ENCODE peak calls at places on chromosomes 12 and 14, in five cellular contexts. N is left ventricle myocardium inferior, C is GM10248, T is lower leg skin, U is cardiac fibroblast. K is an unnamed sample.
A peak's percentile ranks its signal among the peaks of the same experiment; 100 is the strongest.

GRCh38 chr12:64780531-64781373 is 21.5 kb upstream of the GNS start:
- DNase-seq in U (no peak), T (no peak), N (peak; percentile 45), C (peak; percentile 47), K (peak; percentile 26)

GRCh38 chr12:52612431-52613290 is 5.7 kb downstream of the KRT73 start:
- DNase-seq in U (no peak), T (no peak), C (no peak), N (no peak), K (no peak)

GRCh38 chr12:65817866-65818265 is 6.4 kb upstream of the HMGA2 start:
- DNase-seq in C (no peak), U (no peak), N (no peak), T (no peak), K (no peak)

GRCh38 chr12:19894803-19895202 is 455.5 kb downstream of the AEBP2 start:
- DNase-seq in U (no peak), C (peak; percentile 48), N (no peak), T (no peak), K (no peak)

GRCh38 chr12:107504503-107504885 is 181.1 kb upstream of the PWP1 start:
- DNase-seq in N (no peak), C (no peak), U (no peak), T (no peak), K (no peak)

GRCh38 chr12:105076913-105077312 is 7.3 kb downstream of the ALDH1L2 start:
- DNase-seq in U (no peak), T (no peak), N (no peak), C (no peak), K (no peak)

GRCh38 chr14:105885561-105886320 is 359.4 kb downstream of the TMEM121 start:
- DNase-seq in N (peak; percentile 2), U (no peak), C (peak; percentile 2), T (no peak), K (peak; percentile 12)

GRCh38 chr12:129607293-129607692 is 296.5 kb downstream of the TMEM132D start:
- DNase-seq in N (no peak), C (no peak), T (no peak), U (peak; percentile 7), K (no peak)

GRCh38 chr14:34179723-34180122 is 228.8 kb upstream of the EGLN3 start:
- DNase-seq in U (no peak), T (no peak), C (no peak), N (no peak), K (no peak)

GRCh38 chr12:52971701-52972329 is 22.9 kb downstream of the KRT18 start:
- DNase-seq in C (no peak), T (no peak), U (peak; percentile 61), N (no peak), K (no peak)

GRCh38 chr12:93100610-93101009 is 171.5 kb upstream of the EEA1 start:
- DNase-seq in C (no peak), U (no peak), N (no peak), T (no peak), K (no peak)

GRCh38 chr12:46547421-46548340 is 175.1 kb upstream of the SLC38A2 start:
- DNase-seq in N (no peak), U (peak; percentile 41), C (no peak), T (no peak), K (no peak)

GRCh38 chr12:50129297-50129696 is 17.3 kb downstream of the COX14 start:
- DNase-seq in T (no peak), C (no peak), N (no peak), U (no peak), K (no peak)

GRCh38 chr14:90830931-90831701 is 14.9 kb upstream of the TTC7B start:
- DNase-seq in U (no peak), C (no peak), T (no peak), N (no peak), K (no peak)

GRCh38 chr12:120164293-120164692 is 30.2 kb downstream of the GCN1 start:
- DNase-seq in U (no peak), N (no peak), C (no peak), T (no peak), K (no peak)

GRCh38 chr12:106994579-106995220 is 7.8 kb upstream of the MTERF2 start:
- DNase-seq in T (no peak), C (no peak), U (peak; percentile 69), N (no peak), K (no peak)

GRCh38 chr12:18415227-18415626 is 153.9 kb downstream of the PIK3C2G start:
- DNase-seq in T (no peak), N (no peak), C (no peak), U (no peak), K (no peak)

GRCh38 chr12:24947541-24948451 is 1.1 kb downstream of the BCAT1 start:
- DNase-seq in N (no peak), U (no peak), C (peak; percentile 45), T (no peak), K (no peak)

GRCh38 chr12:30095511-30095910 is 311.8 kb upstream of the TMTC1 start:
- DNase-seq in C (no peak), T (no peak), U (no peak), N (no peak), K (no peak)

GRCh38 chr14:21408152-21408551 is 24.3 kb upstream of the SUPT16H start:
- DNase-seq in C (no peak), U (peak; percentile 69), N (no peak), T (no peak), K (no peak)

GRCh38 chr12:1928439-1929121 is 10.1 kb upstream of the CACNA2D4 start:
- DNase-seq in C (no peak), T (no peak), N (no peak), U (no peak), K (no peak)

GRCh38 chr12:91990525-91990924 is 155.1 kb downstream of the BTG1 start:
- DNase-seq in U (peak; percentile 39), N (no peak), C (no peak), T (no peak), K (no peak)

GRCh38 chr12:91989143-91989542 is 156.5 kb downstream of the BTG1 start:
- DNase-seq in C (no peak), T (no peak), N (no peak), U (no peak), K (no peak)

GRCh38 chr12:91994208-91994797 is 151.3 kb downstream of the BTG1 start:
- DNase-seq in C (no peak), N (no peak), U (no peak), T (no peak), K (no peak)

GRCh38 chr12:91993287-91994028 is 152.2 kb downstream of the BTG1 start:
- DNase-seq in U (no peak), C (no peak), T (no peak), N (no peak), K (no peak)

DNA sequence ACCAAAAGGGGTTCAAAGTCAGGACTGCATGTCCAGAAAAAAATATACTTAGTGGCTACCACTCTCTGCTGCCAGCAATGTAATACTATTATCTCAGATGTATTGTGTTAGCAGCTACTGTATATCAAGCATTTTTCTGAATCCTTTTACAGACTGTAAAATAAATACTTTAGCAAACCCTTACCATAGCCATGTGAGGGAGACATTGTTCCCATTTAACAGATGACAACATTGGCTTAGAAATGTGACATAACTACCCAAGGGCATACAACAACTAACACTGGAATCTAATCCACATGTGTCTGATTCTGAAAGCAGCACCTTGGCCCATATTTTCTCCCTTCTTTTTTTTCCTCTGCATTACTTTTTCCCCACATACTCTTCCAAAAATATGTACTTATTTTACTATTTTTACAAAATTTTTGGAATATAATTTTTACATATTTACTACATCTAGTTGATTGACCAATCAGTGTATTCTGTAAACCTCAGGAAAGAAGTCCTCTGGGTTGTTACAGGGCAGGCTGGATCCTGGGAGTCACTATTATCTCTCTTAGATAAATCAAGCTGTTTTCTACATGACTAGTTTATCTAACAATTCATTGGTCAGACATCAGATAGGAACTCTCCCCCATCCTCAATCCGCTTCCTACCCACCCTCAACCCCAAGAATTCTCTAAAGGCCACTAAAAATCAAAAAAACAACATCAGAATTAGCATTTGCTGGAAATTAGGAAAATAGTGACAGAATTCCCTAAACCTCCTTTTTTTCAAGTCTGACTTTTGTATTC is 154.1 kb downstream of the BTG1 start:
- DNase-seq in T (no peak), C (peak; percentile 26), N (no peak), U (no peak), K (no peak)
- TF ChIP-seq CTCF in T (no peak), C (peak; percentile 27), N (no peak), U (no peak), K (no peak)

GRCh38 chr12:133130038-133130807 is at the start of the genes ZNF10 and ZNF891:
- DNase-seq in T (peak; percentile 94), C (peak; percentile 93), U (peak; percentile 99), N (peak; percentile 97), K (peak; percentile 98)
- TF ChIP-seq CTCF in T (no peak), C (no peak), U (no peak), N (no peak), K (no peak)

GRCh38 chr12:51517800-51518199 is 73.2 kb upstream of the SCN8A start:
- DNase-seq in C (no peak), T (no peak), N (no peak), U (no peak), K (no peak)
- TF ChIP-seq CTCF in C (no peak), T (no peak), N (no peak), U (no peak), K (no peak)

DNA sequence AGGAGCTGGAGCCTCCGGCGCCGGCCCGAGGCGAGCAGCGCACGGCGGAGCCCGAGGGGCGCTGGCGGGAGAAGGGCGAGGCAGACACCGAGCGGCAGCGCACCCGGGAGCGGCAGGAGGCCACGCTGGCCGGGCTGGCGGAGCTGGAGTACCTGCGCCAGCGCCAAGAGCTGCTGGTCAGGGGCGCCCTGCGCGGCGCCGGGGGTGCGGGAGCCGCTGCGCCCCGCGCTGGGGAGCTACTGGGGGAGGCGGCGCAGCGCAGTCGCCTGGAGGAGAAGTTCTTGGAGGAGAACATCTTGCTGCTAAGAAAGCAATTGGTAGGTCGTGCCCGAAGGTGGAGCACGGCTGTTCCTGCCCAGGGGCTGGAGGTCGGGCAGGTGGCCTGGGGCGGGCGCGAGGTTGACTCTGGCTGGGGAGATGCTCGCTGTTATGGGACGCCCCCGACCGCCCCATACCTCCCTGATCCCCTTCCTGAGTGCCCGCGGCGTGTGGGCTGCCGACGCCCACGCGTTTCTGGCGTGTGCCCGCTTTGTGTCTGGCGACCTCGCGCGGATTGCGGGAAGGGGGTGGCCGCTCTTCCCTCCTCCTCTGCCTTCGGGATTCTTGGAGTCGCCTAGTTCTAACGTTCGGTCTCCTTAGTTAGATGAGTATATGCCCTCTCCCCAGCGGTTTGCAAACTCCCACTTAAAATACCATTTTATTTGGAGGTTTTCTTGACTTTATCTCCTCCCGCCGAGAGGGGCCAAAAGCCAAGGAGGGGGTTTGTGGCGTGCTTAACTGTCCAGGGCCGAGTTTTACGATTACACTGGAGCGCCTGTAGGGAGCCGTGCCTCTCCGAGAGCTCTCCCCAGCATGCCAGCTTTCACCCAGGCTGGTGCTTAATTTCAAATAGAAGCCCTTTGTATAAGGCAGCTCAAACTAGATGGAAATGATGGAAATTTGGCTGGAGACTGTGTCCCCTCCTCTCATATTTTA is 756 bp downstream of the DACT1 start:
- DNase-seq in N (peak; percentile 24), C (peak; percentile 39), T (no peak), U (peak; percentile 42), K (no peak)
- TF ChIP-seq CTCF in N (no peak), C (no peak), T (no peak), U (peak; percentile 25), K (no peak)

DNA sequence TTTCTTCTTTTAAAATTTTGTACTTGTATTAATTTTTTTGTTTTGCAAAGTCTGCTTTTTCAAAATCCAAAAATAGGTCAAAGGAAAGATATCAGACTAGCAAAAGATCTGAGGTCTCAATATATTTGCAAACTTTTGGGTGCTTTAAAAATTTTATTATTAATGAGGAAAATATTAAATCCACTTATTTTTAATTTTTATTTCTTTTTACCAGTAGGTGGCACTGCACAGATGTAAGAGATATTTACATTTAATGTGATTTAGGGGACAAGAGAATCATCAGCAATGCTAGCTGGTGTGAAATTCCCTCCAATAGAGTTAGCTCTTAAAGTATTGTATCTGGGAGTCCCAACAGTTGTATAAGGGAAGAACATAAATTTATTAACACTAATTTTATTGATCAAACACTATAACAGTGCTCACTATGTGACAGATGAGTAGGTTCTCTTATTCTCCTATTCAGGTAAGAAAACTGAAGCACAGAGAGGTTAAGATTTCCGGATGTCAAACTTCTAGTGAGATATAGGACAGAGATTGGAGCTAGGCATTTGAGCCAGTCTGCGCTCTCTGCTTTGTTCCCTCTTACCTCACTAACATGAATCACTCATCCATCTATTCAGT is 30.5 kb downstream of the ALX1 start:
- DNase-seq in N (no peak), C (no peak), U (peak; percentile 35), T (no peak), K (no peak)
- TF ChIP-seq CTCF in N (peak; percentile 21), C (no peak), U (peak; percentile 5), T (no peak), K (no peak)